ENCODE peak calls at places on chromosomes 2 and 18, in four cellular contexts. One of them, this sample, is unnamed.

GRCh38 chr2:18752022-18752493 is 162.7 kb upstream of the NT5C1B start:
- DNase-seq in H1: no peak
- DNase-seq in WTC11: no peak
- DNase-seq in GM23338: no peak
- DNase-seq in this sample: peak

GRCh38 chr2:20198796-20199361 is 26.1 kb downstream of the SDC1 start:
- DNase-seq in H1: no peak
- DNase-seq in WTC11: no peak
- DNase-seq in GM23338: peak
- DNase-seq in this sample: no peak

GRCh38 chr2:220513573-220514288 is 886.3 kb downstream of the SLC4A3 start:
- DNase-seq in H1: no peak
- DNase-seq in WTC11: no peak
- DNase-seq in GM23338: no peak
- DNase-seq in this sample: no peak

GRCh38 chr2:16038586-16038985 is 98.2 kb downstream of the MYCN start:
- DNase-seq in H1: no peak
- DNase-seq in GM23338: no peak
- DNase-seq in WTC11: no peak
- DNase-seq in this sample: no peak

GRCh38 chr18:68509902-68510301 is 205.0 kb downstream of the TMX3 start:
- DNase-seq in WTC11: no peak
- DNase-seq in H1: no peak
- DNase-seq in GM23338: no peak
- DNase-seq in this sample: no peak

GRCh38 chr2:238150686-238151085 is 8.1 kb upstream of the ERFE start:
- DNase-seq in H1: no peak
- DNase-seq in WTC11: no peak
- DNase-seq in GM23338: no peak
- DNase-seq in this sample: no peak

GRCh38 chr2:84697895-84698294 is 181.6 kb downstream of the DNAH6 start:
- DNase-seq in WTC11: no peak
- DNase-seq in H1: no peak
- DNase-seq in GM23338: peak
- DNase-seq in this sample: no peak

GRCh38 chr2:236663267-236663666 is 93.6 kb downstream of the ACKR3 start:
- DNase-seq in GM23338: no peak
- DNase-seq in H1: no peak
- DNase-seq in WTC11: no peak
- DNase-seq in this sample: no peak

GRCh38 chr18:4208408-4208807 is 246.7 kb downstream of the DLGAP1 start:
- DNase-seq in GM23338: no peak
- DNase-seq in H1: no peak
- DNase-seq in WTC11: no peak
- DNase-seq in this sample: no peak

GRCh38 chr2:112869258-112869842 is 32.8 kb upstream of the IL1B start:
- DNase-seq in WTC11: no peak
- DNase-seq in H1: no peak
- DNase-seq in GM23338: no peak
- DNase-seq in this sample: no peak

GRCh38 chr2:225207026-225207425 is 164.8 kb upstream of the DOCK10 start:
- DNase-seq in GM23338: no peak
- DNase-seq in H1: no peak
- DNase-seq in WTC11: no peak
- DNase-seq in this sample: no peak

GRCh38 chr18:76736309-76736708 is 86.0 kb upstream of the ZNF236 start:
- DNase-seq in WTC11: no peak
- DNase-seq in H1: no peak
- DNase-seq in GM23338: no peak
- DNase-seq in this sample: no peak

GRCh38 chr2:46082531-46083485 is 214.4 kb upstream of the EPAS1 start:
- DNase-seq in WTC11: no peak
- DNase-seq in H1: no peak
- DNase-seq in GM23338: no peak
- DNase-seq in this sample: no peak

GRCh38 chr2:110748489-110748867 is 16.1 kb downstream of the ACOXL start:
- DNase-seq in GM23338: no peak
- DNase-seq in WTC11: no peak
- DNase-seq in H1: no peak
- DNase-seq in this sample: no peak

GRCh38 chr2:113167962-113168340 is 5.8 kb upstream of the PSD4 start:
- DNase-seq in GM23338: no peak
- DNase-seq in H1: peak
- DNase-seq in WTC11: no peak
- DNase-seq in this sample: no peak

GRCh38 chr2:226618875-226619605 is 180.6 kb downstream of the IRS1 start:
- DNase-seq in H1: no peak
- DNase-seq in WTC11: no peak
- DNase-seq in GM23338: no peak
- DNase-seq in this sample: peak

GRCh38 chr2:78535395-78535794 is 490.1 kb upstream of the REG3G start:
- DNase-seq in WTC11: no peak
- DNase-seq in GM23338: no peak
- DNase-seq in H1: no peak
- DNase-seq in this sample: peak

GRCh38 chr2:42722328-42723190 is 41.4 kb downstream of the OXER1 start:
- DNase-seq in WTC11: no peak
- DNase-seq in H1: no peak
- DNase-seq in GM23338: peak
- DNase-seq in this sample: no peak

GRCh38 chr2:156511112-156511511 is 74.9 kb downstream of the GPD2 start:
- DNase-seq in GM23338: no peak
- DNase-seq in WTC11: no peak
- DNase-seq in H1: no peak
- DNase-seq in this sample: no peak

GRCh38 chr2:49153231-49153630 is 1.1 kb downstream of the FSHR start:
- DNase-seq in H1: no peak
- DNase-seq in GM23338: no peak
- DNase-seq in WTC11: no peak
- DNase-seq in this sample: no peak

GRCh38 chr18:31146809-31147208 is 15.8 kb downstream of the DSC1 start:
- DNase-seq in WTC11: no peak
- DNase-seq in GM23338: no peak
- DNase-seq in H1: no peak
- DNase-seq in this sample: no peak

GRCh38 chr2:198660491-198660890 is 797.2 kb downstream of the SATB2 start:
- DNase-seq in H1: no peak
- DNase-seq in WTC11: no peak
- DNase-seq in GM23338: no peak
- DNase-seq in this sample: no peak

GRCh38 chr2:42865884-42866861 is 73.8 kb upstream of the HAAO start:
- DNase-seq in WTC11: no peak
- DNase-seq in H1: no peak
- DNase-seq in GM23338: no peak
- DNase-seq in this sample: no peak

GRCh38 chr2:205321240-205321639 is 361.1 kb upstream of the NRP2 start:
- DNase-seq in H1: no peak
- DNase-seq in GM23338: no peak
- DNase-seq in WTC11: no peak
- DNase-seq in this sample: no peak

GRCh38 chr18:22169011-22169888 is at the start of gene GATA6:
- DNase-seq in H1: peak
- DNase-seq in WTC11: peak
- DNase-seq in GM23338: peak
- DNase-seq in this sample: peak

GRCh38 chr2:215504547-215504946 is 68.7 kb upstream of the FN1 start:
- DNase-seq in GM23338: no peak
- DNase-seq in WTC11: no peak
- DNase-seq in H1: no peak
- DNase-seq in this sample: no peak

GRCh38 chr2:46428911-46429436 is 50.4 kb upstream of the TMEM247 start:
- DNase-seq in WTC11: no peak
- DNase-seq in H1: no peak
- DNase-seq in GM23338: no peak
- DNase-seq in this sample: no peak

GRCh38 chr2:62151306-62151638 is 44.6 kb upstream of the B3GNT2 start:
- DNase-seq in H1: no peak
- DNase-seq in WTC11: no peak
- DNase-seq in GM23338: no peak
- DNase-seq in this sample: no peak

GRCh38 chr18:50871846-50872245 is 7.1 kb upstream of the ME2 start:
- DNase-seq in H1: no peak
- DNase-seq in WTC11: no peak
- DNase-seq in GM23338: no peak
- DNase-seq in this sample: no peak

GRCh38 chr18:14117611-14118010 is 14.6 kb downstream of the ZNF519 start:
- DNase-seq in GM23338: no peak
- DNase-seq in H1: no peak
- DNase-seq in WTC11: no peak
- DNase-seq in this sample: no peak

GRCh38 chr2:232347369-232347768 is 31.2 kb upstream of the ALPP start:
- DNase-seq in H1: no peak
- DNase-seq in WTC11: no peak
- DNase-seq in GM23338: no peak
- DNase-seq in this sample: no peak

GRCh38 chr2:37414470-37414949 is 70.1 kb downstream of the QPCT start:
- DNase-seq in WTC11: no peak
- DNase-seq in H1: no peak
- DNase-seq in GM23338: peak
- DNase-seq in this sample: peak

GRCh38 chr2:206217743-206218520 is 56.5 kb upstream of the ZDBF2 start:
- DNase-seq in WTC11: no peak
- DNase-seq in GM23338: peak
- DNase-seq in H1: no peak
- DNase-seq in this sample: no peak

DNA sequence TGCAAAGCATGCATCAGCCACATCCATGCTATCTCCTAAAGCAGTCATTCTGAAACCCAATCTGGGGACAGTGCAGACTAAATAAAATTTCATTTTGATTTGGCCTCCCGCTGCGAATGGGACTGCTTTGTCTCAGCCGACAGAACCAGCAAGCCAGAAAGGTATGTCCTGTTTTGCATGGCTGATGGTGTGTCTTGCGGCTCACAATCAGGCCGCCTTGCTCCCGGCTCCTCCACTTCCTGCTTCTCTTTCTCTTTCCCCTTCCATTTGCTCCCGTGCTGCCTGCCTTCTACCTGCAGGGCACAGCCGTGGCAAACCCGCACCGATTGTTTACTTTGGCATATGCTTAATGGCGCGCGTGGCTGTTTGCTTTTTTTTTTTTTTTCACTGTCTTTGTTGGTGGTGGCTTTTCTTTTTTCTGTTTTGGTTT is 419.5 kb upstream of the POU3F3 start:
- DNase-seq in WTC11: peak
- DNase-seq in GM23338: peak
- DNase-seq in H1: peak
- DNase-seq in this sample: no peak
- TF ChIP-seq CREB1 in WTC11: no peak
- TF ChIP-seq CREB1 in GM23338: no peak
- TF ChIP-seq CREB1 in H1: no peak
- TF ChIP-seq CREB1 in this sample: no peak

GRCh38 chr18:8536226-8536625 is 73.0 kb upstream of the RAB12 start:
- DNase-seq in GM23338: peak
- DNase-seq in WTC11: no peak
- DNase-seq in H1: peak
- DNase-seq in this sample: no peak
- TF ChIP-seq CREB1 in GM23338: no peak
- TF ChIP-seq CREB1 in WTC11: no peak
- TF ChIP-seq CREB1 in H1: no peak
- TF ChIP-seq CREB1 in this sample: no peak

GRCh38 chr18:36693931-36694661 is 134.7 kb downstream of the TPGS2 start:
- DNase-seq in H1: no peak
- DNase-seq in WTC11: no peak
- DNase-seq in GM23338: no peak
- DNase-seq in this sample: peak
- TF ChIP-seq CREB1 in H1: no peak
- TF ChIP-seq CREB1 in WTC11: no peak
- TF ChIP-seq CREB1 in GM23338: no peak
- TF ChIP-seq CREB1 in this sample: no peak

DNA sequence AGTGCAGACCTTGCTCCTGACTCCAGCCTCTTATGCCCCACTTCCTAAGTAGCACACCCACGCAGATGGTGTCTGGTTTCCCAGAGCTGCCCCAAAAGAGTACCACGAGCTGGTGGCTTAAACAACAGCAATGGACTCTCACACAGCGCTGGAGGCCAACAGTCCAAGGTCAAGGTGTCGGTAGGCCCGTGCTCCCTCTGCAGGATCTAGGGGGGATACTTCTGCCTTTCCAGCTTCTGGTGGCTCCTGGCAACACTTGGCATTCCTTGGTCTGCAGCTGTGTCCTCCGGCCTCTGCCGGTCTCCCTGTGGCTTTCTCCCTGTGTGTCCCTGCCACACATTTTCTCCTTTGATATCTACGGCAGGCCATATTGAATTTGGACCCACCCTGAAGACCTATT is 99.0 kb downstream of the TSHZ1 start:
- DNase-seq in H1: no peak
- DNase-seq in WTC11: peak
- DNase-seq in GM23338: peak
- DNase-seq in this sample: peak
- TF ChIP-seq CREB1 in H1: no peak
- TF ChIP-seq CREB1 in WTC11: no peak
- TF ChIP-seq CREB1 in GM23338: no peak
- TF ChIP-seq CREB1 in this sample: no peak

This sample was measured in HepG2.